ENCODE peak calls at places on chromosomes 2 and 18, in four cellular contexts. One of them, this sample, is unnamed.

GRCh38 chr18:79609841-79610281 is 69.7 kb upstream of the CTDP1 start:
- DNase-seq in A549: no peak
- DNase-seq in HepG2: no peak
- DNase-seq in GM12878: no peak
- DNase-seq in this sample: no peak

GRCh38 chr2:234444888-234445287 is 52.0 kb downstream of the ARL4C start:
- DNase-seq in A549: no peak
- DNase-seq in HepG2: no peak
- DNase-seq in GM12878: no peak
- DNase-seq in this sample: no peak

GRCh38 chr2:192043216-192043870 is 151.4 kb downstream of the TMEFF2 start:
- DNase-seq in A549: no peak
- DNase-seq in HepG2: no peak
- DNase-seq in GM12878: no peak
- DNase-seq in this sample: no peak

GRCh38 chr18:28108801-28109200 is 68.1 kb downstream of the CDH2 start:
- DNase-seq in A549: no peak
- DNase-seq in HepG2: no peak
- DNase-seq in GM12878: no peak
- DNase-seq in this sample: no peak

GRCh38 chr2:23231865-23232264 is 153.1 kb upstream of the KLHL29 start:
- DNase-seq in A549: no peak
- DNase-seq in HepG2: no peak
- DNase-seq in GM12878: no peak
- DNase-seq in this sample: no peak

GRCh38 chr18:55910328-55910727 is 322.3 kb upstream of the TCF4 start:
- DNase-seq in A549: no peak
- DNase-seq in HepG2: no peak
- DNase-seq in GM12878: no peak
- DNase-seq in this sample: no peak

GRCh38 chr2:76478636-76479035 is 767.9 kb upstream of the GCFC2 start:
- DNase-seq in A549: no peak
- DNase-seq in HepG2: no peak
- DNase-seq in GM12878: no peak
- DNase-seq in this sample: no peak

GRCh38 chr2:11873346-11873745 is 126.9 kb downstream of the LPIN1 start:
- DNase-seq in A549: no peak
- DNase-seq in HepG2: no peak
- DNase-seq in GM12878: no peak
- DNase-seq in this sample: peak; percentile 64

GRCh38 chr2:101003278-101003775 is 1.2 kb downstream of the RPL31 start:
- DNase-seq in A549: no peak
- DNase-seq in HepG2: peak; percentile 18
- DNase-seq in GM12878: no peak
- DNase-seq in this sample: no peak
- TF ChIP-seq MYC in A549: no peak
- TF ChIP-seq MYC in HepG2: no peak
- TF ChIP-seq MYC in GM12878: no peak
- TF ChIP-seq MYC in this sample: no peak

DNA sequence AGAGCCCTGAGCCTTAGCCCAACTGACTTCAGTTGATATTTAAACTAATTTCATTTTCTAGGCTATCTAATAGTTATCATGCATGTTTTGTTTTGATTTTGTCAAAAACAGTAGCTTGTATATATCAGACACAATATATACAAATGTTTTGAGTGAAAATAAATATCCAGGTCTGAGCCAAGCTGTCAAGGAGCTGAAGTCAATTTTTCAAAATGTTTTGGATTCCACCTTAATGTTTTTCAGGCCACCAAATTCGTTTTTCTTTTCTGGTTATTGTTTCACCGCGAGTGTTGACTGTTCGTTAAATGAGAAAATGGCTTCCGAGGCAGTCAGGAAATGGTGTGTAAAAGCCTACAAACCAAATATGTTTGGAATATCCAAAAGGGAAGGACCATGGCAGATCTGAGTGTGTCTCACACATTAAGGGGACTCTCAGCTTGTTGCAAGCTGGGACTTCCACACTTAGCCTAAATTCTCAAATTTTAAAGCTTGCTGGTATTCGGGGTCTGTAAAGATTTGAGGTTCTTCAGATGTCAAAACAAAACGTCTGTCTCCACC is 2.8 kb downstream of the HOXD12 start:
- DNase-seq in A549: no peak
- DNase-seq in HepG2: no peak
- DNase-seq in GM12878: no peak
- DNase-seq in this sample: no peak
- TF ChIP-seq POLR2A in A549: no peak
- TF ChIP-seq POLR2A in HepG2: no peak
- TF ChIP-seq POLR2A in GM12878: no peak
- TF ChIP-seq POLR2A in this sample: no peak

GRCh38 chr2:224023188-224023587 is 15.9 kb downstream of the SERPINE2 start:
- DNase-seq in A549: peak; percentile 40
- DNase-seq in HepG2: peak; percentile 76
- DNase-seq in GM12878: no peak
- DNase-seq in this sample: no peak
- TF ChIP-seq MAX in A549: peak; percentile 40
- TF ChIP-seq MAX in HepG2: no peak
- TF ChIP-seq MAX in GM12878: no peak
- TF ChIP-seq MAX in this sample: no peak

GRCh38 chr2:155099784-155100183 is 401.3 kb downstream of the KCNJ3 start:
- DNase-seq in A549: no peak
- DNase-seq in HepG2: peak; percentile 54
- DNase-seq in GM12878: no peak
- DNase-seq in this sample: no peak
- TF ChIP-seq MYC in A549: no peak
- TF ChIP-seq MYC in HepG2: no peak
- TF ChIP-seq MYC in GM12878: no peak
- TF ChIP-seq MYC in this sample: no peak

GRCh38 chr18:3012920-3013810 is at the start of gene LPIN2:
- DNase-seq in A549: peak; percentile 80
- DNase-seq in HepG2: peak; percentile 95
- DNase-seq in GM12878: peak; percentile 71
- DNase-seq in this sample: peak; percentile 94
- TF ChIP-seq POLR2A in A549: no peak
- TF ChIP-seq POLR2A in HepG2: peak; percentile 55
- TF ChIP-seq POLR2A in GM12878: peak; percentile 61
- TF ChIP-seq POLR2A in this sample: no peak

GRCh38 chr18:48683197-48683596 is 144.4 kb downstream of the CTIF start:
- DNase-seq in A549: no peak
- DNase-seq in HepG2: no peak
- DNase-seq in GM12878: no peak
- DNase-seq in this sample: no peak

GRCh38 chr18:48680339-48680738 is 141.5 kb downstream of the CTIF start:
- DNase-seq in A549: no peak
- DNase-seq in HepG2: no peak
- DNase-seq in GM12878: no peak
- DNase-seq in this sample: no peak

GRCh38 chr18:48682768-48683167 is 143.9 kb downstream of the CTIF start:
- DNase-seq in A549: no peak
- DNase-seq in HepG2: no peak
- DNase-seq in GM12878: no peak
- DNase-seq in this sample: no peak

GRCh38 chr18:48679236-48679635 is 140.4 kb downstream of the CTIF start:
- DNase-seq in A549: no peak
- DNase-seq in HepG2: no peak
- DNase-seq in GM12878: no peak
- DNase-seq in this sample: no peak

DNA sequence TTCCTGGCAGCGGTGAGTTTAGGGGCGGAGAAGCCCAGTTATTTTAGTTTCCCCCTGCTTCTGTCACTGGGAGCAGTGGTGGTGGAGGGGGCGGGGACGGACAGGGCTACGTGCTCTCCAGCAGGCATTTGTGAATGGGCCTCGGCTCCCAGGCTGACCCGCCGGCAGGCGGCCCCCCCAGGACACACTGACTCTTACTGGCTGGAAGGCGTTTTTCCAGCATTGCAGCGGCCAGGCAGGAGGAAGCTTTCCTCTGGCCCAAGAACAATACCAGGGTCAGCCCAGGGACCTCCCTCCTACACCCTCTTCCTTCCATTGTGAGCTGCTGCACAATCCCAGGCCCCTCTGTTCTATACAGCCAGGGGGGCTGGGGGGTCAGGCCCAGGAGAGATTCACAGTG is 142.0 kb downstream of the CTIF start:
- DNase-seq in A549: no peak
- DNase-seq in HepG2: no peak
- DNase-seq in GM12878: no peak
- DNase-seq in this sample: no peak
- TF ChIP-seq MAX in A549: no peak
- TF ChIP-seq MAX in HepG2: no peak
- TF ChIP-seq MAX in GM12878: no peak
- TF ChIP-seq MAX in this sample: no peak

DNA sequence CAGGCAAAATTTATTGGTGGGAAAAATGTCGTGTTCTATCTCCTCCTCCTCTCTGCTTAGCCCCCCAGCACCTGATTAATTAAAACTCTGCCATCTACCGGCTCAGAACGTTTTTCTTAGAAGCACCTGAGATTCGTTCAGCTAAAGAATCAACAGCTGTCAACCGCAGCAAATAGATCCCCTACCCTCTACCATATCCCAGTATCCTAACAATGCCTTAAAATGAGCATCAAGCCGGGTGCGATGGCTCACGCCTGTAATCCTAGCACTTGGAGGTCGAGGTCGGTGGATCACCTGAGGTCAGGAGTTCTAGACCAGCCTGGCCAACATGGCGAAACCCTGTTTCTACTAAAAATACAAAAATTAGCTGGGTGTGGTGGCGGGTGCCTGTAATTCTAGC is 165.4 kb downstream of the FMNL2 start:
- DNase-seq in A549: no peak
- DNase-seq in HepG2: no peak
- DNase-seq in GM12878: no peak
- DNase-seq in this sample: no peak
- TF ChIP-seq MYC in A549: no peak
- TF ChIP-seq MYC in HepG2: no peak
- TF ChIP-seq MYC in GM12878: no peak
- TF ChIP-seq MYC in this sample: no peak